ENCODE peak calls at places on chromosomes 5 and 9, in eight cellular contexts. L is lung, N is bronchial epithelial cell, X is colonic mucosa, E is tibial artery, C is spleen, K is cardiac fibroblast, R is epithelial cell of proximal tubule. I is an unnamed sample.
A peak's percentile ranks its signal among the peaks of the same experiment; 100 is the strongest.

GRCh38 chr9:111615928-111616327 is 15.2 kb upstream of the DNAJC25 start:
- DNase-seq in K (no peak), R (no peak), C (no peak), N (no peak), L (no peak), E (no peak), X (no peak), I (no peak)

GRCh38 chr5:104412649-104413240 is 850.2 kb upstream of the NUDT12 start:
- DNase-seq in L (no peak), K (peak; percentile 23), N (peak; percentile 38), X (peak; percentile 17), C (no peak), R (no peak), E (no peak), I (no peak)

GRCh38 chr5:170572453-170572852 is 68.6 kb downstream of the KCNIP1 start:
- DNase-seq in C (no peak), E (no peak), L (no peak), X (no peak), N (peak; percentile 45), R (peak; percentile 64), K (no peak), I (peak; percentile 31)

GRCh38 chr5:132647473-132647872 is 10.5 kb upstream of the IL13 start:
- DNase-seq in R (no peak), L (peak; percentile 7), N (no peak), K (no peak), X (no peak), E (no peak), C (no peak), I (no peak)

GRCh38 chr9:30504502-30504905 is 1879.9 kb upstream of the ACO1 start:
- DNase-seq in K (no peak), E (no peak), R (no peak), L (no peak), X (no peak), N (peak; percentile 16), C (no peak), I (no peak)

GRCh38 chr9:83281306-83282255 is 218.6 kb upstream of the RASEF start:
- DNase-seq in E (no peak), R (peak; percentile 85), C (no peak), X (no peak), L (peak; percentile 74), K (peak; percentile 63), N (peak; percentile 82), I (no peak)

GRCh38 chr5:149203896-149204544 is 62.7 kb downstream of the ABLIM3 start:
- DNase-seq in C (no peak), E (no peak), K (peak; percentile 83), L (no peak), R (no peak), X (no peak), N (peak; percentile 89), I (no peak)

GRCh38 chr9:129483467-129484324 is 137.2 kb downstream of the C9orf50 start:
- DNase-seq in C (peak; percentile 84), N (peak; percentile 79), K (peak; percentile 97), E (peak; percentile 94), X (peak; percentile 90), L (peak; percentile 87), R (peak; percentile 68), I (peak; percentile 93)

GRCh38 chr5:132190161-132190817 is 37.4 kb downstream of the P4HA2 start:
- DNase-seq in E (no peak), X (no peak), N (peak; percentile 67), R (no peak), C (no peak), L (no peak), K (peak; percentile 78), I (no peak)

GRCh38 chr5:371811-372555 is 50.5 kb downstream of the AHRR start:
- DNase-seq in C (peak; percentile 54), K (peak; percentile 22), N (no peak), R (no peak), L (no peak), E (no peak), X (peak; percentile 12), I (peak; percentile 11)

GRCh38 chr5:41482715-41483114 is 27.7 kb downstream of the PLCXD3 start:
- DNase-seq in X (no peak), C (no peak), E (no peak), K (no peak), R (no peak), L (no peak), N (no peak), I (no peak)

GRCh38 chr5:123193176-123193575 is 104.1 kb downstream of the PRDM6 start:
- DNase-seq in E (no peak), L (no peak), K (no peak), N (no peak), C (no peak), R (no peak), X (no peak), I (no peak)

GRCh38 chr9:127973169-127974001 is 7.4 kb downstream of the EEIG1 start:
- DNase-seq in X (peak; percentile 33), E (no peak), K (no peak), N (no peak), L (no peak), R (no peak), C (no peak), I (no peak)

GRCh38 chr9:128150594-128151342 is 1.5 kb downstream of the LCN2 start:
- DNase-seq in X (peak; percentile 77), R (no peak), L (no peak), C (peak; percentile 73), E (no peak), N (no peak), K (no peak), I (no peak)

DNA sequence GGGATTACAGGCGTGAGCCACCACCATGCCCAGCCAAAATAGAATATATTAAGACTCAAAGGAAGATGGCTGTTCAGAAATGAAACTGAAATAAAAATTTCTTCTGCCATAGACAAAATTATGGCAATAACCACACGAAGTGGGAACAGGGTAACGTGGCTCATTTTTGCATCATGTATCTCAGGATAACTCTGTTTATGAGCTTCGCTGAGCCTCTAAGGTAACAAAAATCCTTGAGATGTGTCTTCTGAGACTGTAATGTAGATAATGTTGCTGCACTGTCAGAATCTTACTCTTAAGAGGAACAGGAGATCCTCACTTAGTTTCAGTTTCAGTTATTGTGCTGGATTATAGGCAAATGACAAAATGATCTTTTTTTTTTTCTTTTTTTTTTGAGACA is 153.8 kb downstream of the GOLPH3 start:
- DNase-seq in N (no peak), C (no peak), R (no peak), E (no peak), X (no peak), L (no peak), K (no peak), I (no peak)
- H3K4me3 ChIP-seq in N (no peak overlapping the region), C (no peak overlapping the region), R (no peak overlapping the region), E (no peak overlapping the region), X (no peak overlapping the region), L (no peak overlapping the region), K (no peak overlapping the region), I (no peak overlapping the region)

GRCh38 chr5:36070687-36071571 is 4.2 kb upstream of the UGT3A2 start:
- DNase-seq in E (no peak), R (no peak), X (no peak), K (no peak), L (no peak), N (no peak), C (no peak), I (no peak)

GRCh38 chr5:36068751-36069281 is 2.1 kb upstream of the UGT3A2 start:
- DNase-seq in L (no peak), K (no peak), N (no peak), E (no peak), X (no peak), C (no peak), R (no peak), I (no peak)

GRCh38 chr5:36066001-36066539 is 612 bp downstream of the UGT3A2 start:
- DNase-seq in L (no peak), N (no peak), K (no peak), E (no peak), X (no peak), R (no peak), C (no peak), I (no peak)

GRCh38 chr5:36066540-36067210 is at the start of gene UGT3A2:
- DNase-seq in C (no peak), X (no peak), E (no peak), N (no peak), L (no peak), R (no peak), K (no peak), I (no peak)
- H3K4me3 ChIP-seq in C (peak within 1 kb of the TSS; percentile 10), X (no peak within 1 kb of the TSS), E (no peak within 1 kb of the TSS), N (no peak within 1 kb of the TSS), L (no peak within 1 kb of the TSS), R (peak within 1 kb of the TSS; percentile 22), K (no peak within 1 kb of the TSS), I (no peak within 1 kb of the TSS)

GRCh38 chr5:59596586-59597348 is 296.8 kb downstream of the PDE4D start:
- DNase-seq in X (no peak), R (no peak), K (peak; percentile 71), C (no peak), L (no peak), N (peak; percentile 85), E (no peak), I (no peak)

GRCh38 chr5:59598547-59598874 is 295.0 kb downstream of the PDE4D start:
- DNase-seq in L (no peak), R (no peak), K (no peak), X (peak; percentile 36), N (no peak), E (no peak), C (no peak), I (no peak)

GRCh38 chr5:59599729-59600128 is 293.8 kb downstream of the PDE4D start:
- DNase-seq in E (no peak), X (no peak), C (no peak), K (no peak), N (no peak), R (no peak), L (no peak), I (no peak)

GRCh38 chr5:59600153-59600552 is 293.4 kb downstream of the PDE4D start:
- DNase-seq in X (no peak), R (no peak), K (no peak), C (no peak), E (no peak), N (no peak), L (no peak), I (no peak)

DNA sequence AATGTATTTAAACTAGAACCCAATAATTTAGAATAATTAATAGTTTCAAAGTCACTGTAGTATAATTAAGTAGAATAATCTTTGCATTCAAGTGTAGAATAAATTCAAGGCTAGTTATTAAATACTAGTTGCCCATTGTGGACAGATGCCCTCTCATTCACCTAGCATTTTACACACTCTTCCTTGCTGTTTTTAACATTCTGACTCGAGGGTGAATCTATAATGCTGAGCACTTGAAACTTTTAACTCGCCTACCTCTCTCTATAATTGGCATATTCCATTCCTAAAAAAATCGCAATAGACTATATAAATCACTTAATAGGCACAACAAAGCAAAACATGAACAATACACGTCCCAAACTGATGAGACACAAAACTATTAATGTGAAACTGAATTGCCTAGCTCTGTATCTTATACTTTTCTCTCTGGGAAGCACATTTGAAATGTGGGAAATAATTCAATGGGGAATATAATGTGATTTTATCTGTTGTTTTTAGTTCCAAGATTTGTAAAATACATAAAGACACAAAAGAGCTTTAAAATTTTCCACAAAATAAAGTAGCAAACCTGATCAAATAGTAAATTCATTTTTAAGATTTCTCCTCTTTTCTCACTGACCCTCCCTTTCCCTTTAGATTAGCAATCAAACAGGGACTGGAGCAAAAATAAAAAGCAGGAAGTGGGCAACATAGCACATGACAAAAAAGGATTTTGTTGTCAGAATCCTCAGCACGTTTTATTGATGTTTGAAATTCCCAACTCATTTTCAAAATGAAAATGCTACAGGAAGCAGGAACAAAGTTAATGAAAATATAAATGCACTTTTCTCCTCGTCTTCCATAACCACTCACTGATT is 295.6 kb downstream of the PDE4D start:
- DNase-seq in K (no peak), L (no peak), E (no peak), C (no peak), R (no peak), X (no peak), N (no peak), I (no peak)
- H3K4me3 ChIP-seq in K (peak overlapping the region; percentile 18), L (no peak overlapping the region), E (peak overlapping the region; percentile 44), C (no peak overlapping the region), R (peak overlapping the region; percentile 53), X (peak overlapping the region; percentile 17), N (peak overlapping the region; percentile 6), I (no peak overlapping the region)

GRCh38 chr5:88674262-88675158 is 208.5 kb downstream of the MEF2C start:
- DNase-seq in X (no peak), E (no peak), L (no peak), R (no peak), N (no peak), C (peak; percentile 84), K (peak; percentile 28), I (no peak)
- H3K4me3 ChIP-seq in X (peak overlapping the region; percentile 39), E (peak overlapping the region; percentile 50), L (peak overlapping the region; percentile 26), R (peak overlapping the region; percentile 35), N (no peak overlapping the region), C (peak overlapping the region; percentile 38), K (peak overlapping the region; percentile 33), I (no peak overlapping the region)

I was measured in lower leg skin.